ENCODE peak calls at places on chromosome 15, in four cellular contexts. L, O, I and E are unnamed samples. For H3K4me1, the result is how much of the 10 kb centered on the place peaks cover.

GRCh38 chr15:47587938-47588817 is 129.1 kb upstream of the SEMA6D start:
- DNase-seq in L (peak), O (peak), I (peak), E (no peak)

GRCh38 chr15:72472907-72473669 is 1.0 kb upstream of the ARIH1 start:
- DNase-seq in L (no peak), O (no peak), I (peak), E (no peak)

GRCh38 chr15:50744601-50745000 is 20.9 kb downstream of the SPPL2A start:
- DNase-seq in L (no peak), O (no peak), I (no peak), E (no peak)

GRCh38 chr15:42605281-42605744 is 29.9 kb downstream of the STARD9 start:
- DNase-seq in L (peak), O (no peak), I (peak), E (no peak)

GRCh38 chr15:27082526-27082925 is 111.5 kb downstream of the GABRG3 start:
- DNase-seq in L (no peak), O (no peak), I (no peak), E (no peak)

GRCh38 chr15:35746121-35746520 is 200.2 kb upstream of the DPH6 start:
- DNase-seq in L (no peak), O (no peak), I (no peak), E (no peak)

GRCh38 chr15:101625169-101625568 is 27.0 kb downstream of the TM2D3 start:
- DNase-seq in L (no peak), O (no peak), I (no peak), E (no peak)

GRCh38 chr15:72222433-72222832 is 8.6 kb downstream of the PKM start:
- DNase-seq in L (peak), O (peak), I (no peak), E (no peak)

GRCh38 chr15:51281368-51281967 is 56.9 kb downstream of the CYP19A1 start:
- DNase-seq in L (peak), O (peak), I (peak), E (peak)

GRCh38 chr15:42808921-42809320 is 72.0 kb upstream of the CDAN1 start:
- DNase-seq in L (no peak), O (no peak), I (no peak), E (no peak)

GRCh38 chr15:99614749-99615288 is 49.0 kb downstream of the MEF2A start:
- DNase-seq in L (no peak), O (no peak), I (peak), E (no peak)

GRCh38 chr15:51183076-51183475 is 88.4 kb upstream of the TNFAIP8L3 start:
- DNase-seq in L (no peak), O (no peak), I (no peak), E (no peak)

GRCh38 chr15:91921188-91921820 is 67.8 kb downstream of the SLCO3A1 start:
- DNase-seq in L (no peak), O (no peak), I (no peak), E (no peak)

GRCh38 chr15:59376735-59377134 is 4.1 kb upstream of the MYO1E start:
- DNase-seq in L (no peak), O (no peak), I (no peak), E (no peak)

GRCh38 chr15:73796266-73796939 is 43.3 kb upstream of the INSYN1 start:
- DNase-seq in L (peak), O (peak), I (no peak), E (peak)

GRCh38 chr15:28783873-28784272 is 64.6 kb downstream of the GOLGA6L7 start:
- DNase-seq in L (no peak), O (no peak), I (no peak), E (no peak)

GRCh38 chr15:55403531-55403930 is 4.6 kb downstream of the CCPG1 start:
- DNase-seq in L (no peak), O (no peak), I (peak), E (no peak)

GRCh38 chr15:55741592-55742497 is 1.1 kb downstream of the PRTG start:
- DNase-seq in L (peak), O (no peak), I (peak), E (peak)

GRCh38 chr15:33500432-33500831 is 189.7 kb downstream of the RYR3 start:
- DNase-seq in L (no peak), O (no peak), I (no peak), E (no peak)

DNA sequence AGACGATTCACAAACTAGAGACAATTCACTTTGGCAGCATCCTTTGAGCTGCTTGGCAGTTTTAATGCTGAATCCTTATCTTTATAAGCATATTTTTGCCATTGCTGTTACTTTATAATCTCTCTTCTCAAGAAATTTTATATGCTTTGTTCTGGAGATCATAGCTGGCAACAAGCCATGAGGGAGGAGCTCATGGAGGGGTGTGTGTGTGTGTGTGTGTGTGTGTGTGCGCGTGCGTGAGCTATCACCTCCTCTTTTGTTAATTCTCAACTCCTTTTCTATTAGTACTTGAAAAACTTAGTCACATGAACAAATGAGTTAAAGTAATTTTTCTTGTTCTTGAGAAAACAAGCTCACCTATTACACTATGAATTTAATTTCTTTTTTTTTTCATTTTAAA is 495.0 kb upstream of the RGMA start:
- DNase-seq in L (peak), O (peak), I (no peak), E (no peak)
- H3K4me1 ChIP-seq in L (under half), O (under half), I (under half), E (under half)

DNA sequence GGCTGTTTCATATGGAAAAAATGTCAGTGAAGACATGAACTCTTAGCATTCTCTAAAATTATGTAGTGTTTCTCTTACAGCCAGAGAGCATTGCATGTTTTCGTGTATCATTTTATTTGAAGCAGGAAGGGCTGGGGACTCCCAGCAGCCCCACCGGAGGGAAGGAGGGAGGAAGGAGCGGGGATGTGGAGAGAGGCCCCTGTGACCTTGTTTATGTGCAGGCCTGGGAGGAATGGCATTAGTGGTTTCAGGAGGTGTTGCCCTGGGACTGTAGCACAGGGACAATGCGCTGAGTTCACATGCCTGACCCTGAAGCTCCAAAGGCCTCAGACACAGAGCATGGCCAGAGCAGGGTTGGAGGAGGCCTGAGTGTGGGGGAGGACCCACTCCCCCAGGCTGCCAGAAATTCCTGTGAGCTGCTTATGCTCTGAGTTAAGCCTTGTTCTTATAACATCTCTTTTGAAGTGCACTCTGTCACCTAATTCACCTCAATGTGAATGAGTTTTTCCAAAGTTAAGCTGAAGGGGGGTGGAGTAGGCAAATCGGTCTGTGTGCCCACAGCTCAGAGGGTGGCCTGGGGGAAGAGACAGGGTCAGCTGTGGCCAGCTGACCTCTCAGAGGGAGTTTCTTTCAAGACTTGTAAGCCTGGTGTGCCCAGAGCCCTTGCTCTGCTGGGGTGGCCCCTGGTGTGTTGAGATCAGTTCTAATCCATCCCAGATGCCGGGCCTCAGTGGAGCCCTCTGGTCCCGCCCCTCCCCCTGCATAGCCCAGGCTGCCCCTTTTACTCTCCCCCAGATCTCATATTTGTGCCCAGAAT is 3.9 kb upstream of the RNU6-1 start:
- DNase-seq in L (no peak), O (no peak), I (peak), E (peak)
- H3K27ac ChIP-seq in L (no peak), O (no peak), I (peak), E (peak)

DNA sequence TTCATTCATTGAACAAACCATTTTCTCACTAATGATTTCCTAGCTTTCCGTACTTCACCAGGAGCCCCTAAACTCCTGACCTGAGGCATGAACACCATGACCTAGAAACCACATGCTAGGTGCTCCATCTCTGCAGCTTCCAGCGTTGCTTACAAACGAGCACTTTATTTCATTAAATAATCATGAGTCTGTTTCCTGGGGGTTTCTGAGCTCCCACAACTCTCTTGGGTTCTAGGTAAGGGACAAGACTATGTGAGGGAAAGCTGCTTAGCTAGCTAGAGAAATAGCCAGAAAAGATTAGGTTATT is 1.3 kb downstream of the MAP2K1 start:
- DNase-seq in L (no peak), O (no peak), I (no peak), E (no peak)
- H3K4me1 ChIP-seq in L (under half), O (under half), I (under half), E (under half)

GRCh38 chr15:83378921-83379561 is 68.1 kb upstream of the SH3GL3 start:
- DNase-seq in L (no peak), O (no peak), I (no peak), E (peak)
- H3K27ac ChIP-seq in L (no peak), O (no peak), I (no peak), E (no peak)

GRCh38 chr15:65298731-65299130 is 2.9 kb downstream of the RNU5A-1 start:
- DNase-seq in L (no peak), O (no peak), I (no peak), E (no peak)
- H3K4me1 ChIP-seq in L (under half), O (under half), I (under half), E (under half)

DNA sequence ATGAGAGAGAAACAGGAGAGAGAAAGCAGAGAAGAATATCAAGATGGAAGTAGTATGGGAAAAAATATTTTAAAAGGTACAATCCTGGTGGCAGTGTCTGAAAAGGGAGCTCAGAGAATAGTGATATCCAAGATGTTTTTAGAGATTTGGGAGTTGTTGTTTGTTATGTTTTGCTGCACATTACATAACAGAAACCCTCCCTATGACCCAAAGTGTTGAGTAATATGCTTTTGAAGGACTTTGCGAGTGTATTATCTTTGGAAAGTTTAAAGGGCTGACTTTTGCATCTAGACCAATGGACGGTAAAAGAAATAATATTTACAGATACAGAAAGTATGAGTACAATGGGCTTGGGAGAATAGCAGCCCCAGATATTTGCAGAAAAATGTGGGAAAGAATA is 759.7 kb downstream of the NTRK3 start:
- DNase-seq in L (no peak), O (no peak), I (no peak), E (no peak)
- H3K27ac ChIP-seq in L (peak), O (peak), I (no peak), E (no peak)

DNA sequence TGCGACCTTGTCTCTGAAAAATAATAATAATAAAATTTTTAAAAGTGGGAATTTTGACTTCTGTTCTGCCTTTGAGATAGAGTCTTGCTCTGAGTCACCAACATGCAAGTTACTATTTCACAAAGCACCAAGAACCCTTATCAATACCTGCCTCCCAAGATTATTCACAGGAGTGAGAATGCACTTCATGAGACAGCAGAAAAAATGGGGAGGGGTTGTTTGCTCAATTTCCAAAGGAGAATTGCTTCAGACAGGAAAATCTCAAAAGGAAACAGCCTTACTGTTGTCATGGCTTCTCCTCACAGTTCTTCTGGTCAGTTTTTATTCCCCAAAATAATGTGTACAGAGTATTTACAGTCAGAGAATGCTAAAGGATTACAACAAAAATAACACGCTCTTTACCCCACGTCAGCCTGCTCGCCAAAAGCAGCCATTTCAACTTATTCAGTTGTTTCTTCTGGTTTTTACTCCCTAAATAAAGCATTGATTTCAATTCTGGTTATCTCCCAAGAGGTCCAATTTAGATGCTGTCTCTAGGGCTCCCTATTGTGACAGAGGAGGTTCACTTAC is 89.0 kb downstream of the PPCDC start:
- DNase-seq in L (no peak), O (no peak), I (peak), E (no peak)
- H3K4me1 ChIP-seq in L (under half), O (under half), I (under half), E (under half)

DNA sequence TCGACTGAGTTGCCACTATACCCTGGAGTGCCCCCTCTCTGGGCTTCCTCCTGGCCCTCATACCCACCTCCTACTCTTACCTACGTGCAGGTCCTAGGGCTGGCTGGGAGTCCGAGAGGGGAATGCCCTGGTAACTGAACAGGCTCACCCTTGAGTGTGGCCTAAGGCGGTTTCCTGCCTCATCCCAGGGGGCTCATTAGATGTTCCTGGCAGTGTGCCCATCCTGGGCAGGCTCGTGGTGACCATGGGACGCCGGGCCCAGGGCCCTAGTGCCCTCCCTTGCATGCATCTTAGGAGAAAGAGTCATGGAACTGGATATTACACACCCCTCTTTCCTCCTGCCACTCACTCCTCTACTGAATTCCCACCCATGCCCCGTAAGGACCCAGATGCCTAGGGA is 2.8 kb downstream of the SEMA4B start:
- DNase-seq in L (no peak), O (no peak), I (no peak), E (peak)
- H3K27ac ChIP-seq in L (no peak), O (no peak), I (no peak), E (no peak)

DNA sequence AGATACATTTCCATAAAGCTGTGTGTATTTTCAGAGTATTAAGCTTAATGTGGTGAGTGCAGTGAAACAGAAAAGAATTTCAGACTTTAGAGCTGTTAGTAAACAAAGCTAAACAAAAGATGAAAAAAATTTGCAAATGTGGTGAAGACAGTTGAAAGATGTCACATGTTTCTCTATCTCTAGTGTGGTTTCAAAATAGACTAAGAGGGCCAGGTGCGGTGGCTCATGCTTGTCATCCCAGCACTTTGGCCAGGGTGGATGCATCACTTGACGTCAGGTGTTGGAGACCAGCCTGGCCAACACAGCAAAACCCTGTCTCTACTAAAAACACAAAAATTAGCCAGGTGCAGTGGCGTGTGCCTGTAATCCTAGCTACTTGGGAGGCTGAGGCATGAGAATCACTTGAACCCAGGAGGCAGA is 466.0 kb upstream of the NR2F2 start:
- DNase-seq in L (no peak), O (no peak), I (peak), E (no peak)
- H3K4me1 ChIP-seq in L (under half), O (under half), I (under half), E (under half)

DNA sequence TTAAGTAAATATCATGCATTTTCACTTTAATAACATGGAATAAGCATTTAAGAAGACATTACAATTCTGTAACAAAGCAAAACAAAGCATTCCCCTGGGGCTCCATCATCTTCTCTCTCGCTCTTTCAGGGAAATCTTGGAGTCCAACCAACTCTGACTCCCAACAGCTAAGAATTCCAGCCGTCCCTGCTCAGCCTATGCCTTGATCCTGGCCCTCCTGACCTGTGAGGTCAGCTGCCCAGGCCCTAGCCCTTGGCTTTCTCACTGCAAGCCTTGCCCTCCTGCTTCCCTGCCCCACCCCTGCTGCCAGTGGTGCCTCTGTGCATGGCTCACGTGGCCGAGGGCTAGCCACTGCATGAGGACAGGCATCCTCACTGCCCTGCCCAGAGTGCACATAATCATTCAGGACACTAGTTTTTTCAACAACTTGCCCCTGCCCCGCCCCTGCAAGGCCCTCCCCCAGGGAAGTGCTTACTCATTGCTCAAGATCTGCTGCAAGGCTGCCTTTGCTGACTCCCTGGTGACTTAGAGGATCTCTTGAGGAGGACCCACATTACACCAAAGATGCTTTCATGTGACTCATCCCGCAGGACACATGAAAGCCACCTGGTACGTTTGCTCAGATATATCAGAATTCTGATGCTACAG is 37.6 kb downstream of the MTMR10 start:
- DNase-seq in L (no peak), O (peak), I (peak), E (no peak)
- H3K27ac ChIP-seq in L (no peak), O (peak), I (peak), E (no peak)